ENCODE peak calls at places on chromosomes 3 and 15, in eight cellular contexts. One of them, this sample, is unnamed.

GRCh38 chr15:72782993-72783562 is 480 bp downstream of the ADPGK start:
- DNase-seq in SK-N-SH: no peak
- DNase-seq in OCI-LY7: peak; percentile 56
- DNase-seq in hepatocyte: no peak
- DNase-seq in GM23338: peak; percentile 43
- DNase-seq in neural progenitor cell: no peak
- DNase-seq in HCT116: no peak
- DNase-seq in MM.1S: peak; percentile 74
- DNase-seq in this sample: peak; percentile 70

GRCh38 chr3:171615742-171616141 is 155.5 kb upstream of the TNIK start:
- DNase-seq in GM23338: no peak
- DNase-seq in SK-N-SH: no peak
- DNase-seq in HCT116: no peak
- DNase-seq in hepatocyte: no peak
- DNase-seq in OCI-LY7: no peak
- DNase-seq in neural progenitor cell: no peak
- DNase-seq in MM.1S: no peak
- DNase-seq in this sample: peak; percentile 64

GRCh38 chr3:63661242-63661641 is 8.8 kb downstream of the SNTN start:
- DNase-seq in hepatocyte: no peak
- DNase-seq in OCI-LY7: peak; percentile 8
- DNase-seq in HCT116: no peak
- DNase-seq in GM23338: peak; percentile 7
- DNase-seq in MM.1S: no peak
- DNase-seq in SK-N-SH: no peak
- DNase-seq in neural progenitor cell: no peak
- DNase-seq in this sample: peak; percentile 33

GRCh38 chr3:197599089-197599765 is 43.5 kb upstream of the BDH1 start:
- DNase-seq in HCT116: peak; percentile 60
- DNase-seq in neural progenitor cell: peak; percentile 87
- DNase-seq in hepatocyte: peak; percentile 85
- DNase-seq in OCI-LY7: peak; percentile 88
- DNase-seq in MM.1S: peak; percentile 85
- DNase-seq in GM23338: peak; percentile 86
- DNase-seq in SK-N-SH: peak; percentile 89
- DNase-seq in this sample: peak; percentile 82

GRCh38 chr3:151327571-151328198 is 1.7 kb downstream of the P2RY13 start:
- DNase-seq in hepatocyte: no peak
- DNase-seq in neural progenitor cell: no peak
- DNase-seq in OCI-LY7: peak; percentile 35
- DNase-seq in GM23338: peak; percentile 51
- DNase-seq in SK-N-SH: peak; percentile 7
- DNase-seq in MM.1S: no peak
- DNase-seq in HCT116: no peak
- DNase-seq in this sample: peak; percentile 64

GRCh38 chr3:119672791-119673190 is 4.4 kb downstream of the COX17 start:
- DNase-seq in GM23338: no peak
- DNase-seq in HCT116: no peak
- DNase-seq in neural progenitor cell: no peak
- DNase-seq in hepatocyte: no peak
- DNase-seq in MM.1S: no peak
- DNase-seq in OCI-LY7: no peak
- DNase-seq in SK-N-SH: no peak
- DNase-seq in this sample: no peak

GRCh38 chr15:66611257-66612053 is 45.7 kb upstream of the LCTL start:
- DNase-seq in SK-N-SH: no peak
- DNase-seq in HCT116: no peak
- DNase-seq in MM.1S: no peak
- DNase-seq in neural progenitor cell: no peak
- DNase-seq in OCI-LY7: no peak
- DNase-seq in hepatocyte: no peak
- DNase-seq in GM23338: peak; percentile 22
- DNase-seq in this sample: no peak

GRCh38 chr3:179056326-179056725 is 15.3 kb downstream of the ZMAT3 start:
- DNase-seq in MM.1S: no peak
- DNase-seq in neural progenitor cell: no peak
- DNase-seq in HCT116: no peak
- DNase-seq in OCI-LY7: no peak
- DNase-seq in hepatocyte: no peak
- DNase-seq in SK-N-SH: no peak
- DNase-seq in GM23338: no peak
- DNase-seq in this sample: no peak

GRCh38 chr3:149581681-149582349 is 76.0 kb downstream of the WWTR1 start:
- DNase-seq in GM23338: no peak
- DNase-seq in neural progenitor cell: peak; percentile 44
- DNase-seq in hepatocyte: peak; percentile 57
- DNase-seq in MM.1S: no peak
- DNase-seq in OCI-LY7: no peak
- DNase-seq in HCT116: peak; percentile 96
- DNase-seq in SK-N-SH: no peak
- DNase-seq in this sample: peak; percentile 95

GRCh38 chr15:61660579-61660978 is 399.7 kb downstream of the VPS13C start:
- DNase-seq in neural progenitor cell: no peak
- DNase-seq in SK-N-SH: no peak
- DNase-seq in MM.1S: no peak
- DNase-seq in hepatocyte: peak; percentile 26
- DNase-seq in GM23338: no peak
- DNase-seq in OCI-LY7: no peak
- DNase-seq in HCT116: no peak
- DNase-seq in this sample: peak; percentile 84

GRCh38 chr3:139468407-139468806 is 7.9 kb downstream of the RBP2 start:
- DNase-seq in MM.1S: no peak
- DNase-seq in HCT116: no peak
- DNase-seq in neural progenitor cell: no peak
- DNase-seq in GM23338: no peak
- DNase-seq in hepatocyte: no peak
- DNase-seq in OCI-LY7: no peak
- DNase-seq in SK-N-SH: no peak
- DNase-seq in this sample: no peak

GRCh38 chr3:57382933-57383332 is 90.4 kb upstream of the ASB14 start:
- DNase-seq in SK-N-SH: no peak
- DNase-seq in neural progenitor cell: no peak
- DNase-seq in MM.1S: no peak
- DNase-seq in OCI-LY7: no peak
- DNase-seq in GM23338: no peak
- DNase-seq in hepatocyte: no peak
- DNase-seq in HCT116: no peak
- DNase-seq in this sample: peak; percentile 60

GRCh38 chr15:96462768-96463167 is 132.3 kb downstream of the NR2F2 start:
- DNase-seq in neural progenitor cell: no peak
- DNase-seq in HCT116: no peak
- DNase-seq in GM23338: no peak
- DNase-seq in OCI-LY7: no peak
- DNase-seq in MM.1S: no peak
- DNase-seq in hepatocyte: no peak
- DNase-seq in SK-N-SH: no peak
- DNase-seq in this sample: peak; percentile 39

GRCh38 chr15:83694538-83694937 is 40.6 kb downstream of the ADAMTSL3 start:
- DNase-seq in HCT116: no peak
- DNase-seq in neural progenitor cell: no peak
- DNase-seq in SK-N-SH: no peak
- DNase-seq in MM.1S: no peak
- DNase-seq in OCI-LY7: no peak
- DNase-seq in hepatocyte: no peak
- DNase-seq in GM23338: peak; percentile 8
- DNase-seq in this sample: no peak

GRCh38 chr15:48896775-48897143 is 18.8 kb downstream of the EID1 start:
- DNase-seq in OCI-LY7: no peak
- DNase-seq in GM23338: no peak
- DNase-seq in neural progenitor cell: no peak
- DNase-seq in hepatocyte: no peak
- DNase-seq in SK-N-SH: no peak
- DNase-seq in HCT116: no peak
- DNase-seq in MM.1S: no peak
- DNase-seq in this sample: no peak

GRCh38 chr3:52159503-52159902 is 5.3 kb upstream of the POC1A start:
- DNase-seq in neural progenitor cell: no peak
- DNase-seq in SK-N-SH: no peak
- DNase-seq in hepatocyte: no peak
- DNase-seq in MM.1S: no peak
- DNase-seq in GM23338: no peak
- DNase-seq in HCT116: no peak
- DNase-seq in OCI-LY7: no peak
- DNase-seq in this sample: no peak

GRCh38 chr3:148178508-148178907 is 519.2 kb upstream of the AGTR1 start:
- DNase-seq in hepatocyte: no peak
- DNase-seq in OCI-LY7: no peak
- DNase-seq in HCT116: no peak
- DNase-seq in SK-N-SH: no peak
- DNase-seq in neural progenitor cell: peak; percentile 24
- DNase-seq in GM23338: no peak
- DNase-seq in MM.1S: no peak
- DNase-seq in this sample: no peak

GRCh38 chr3:194508486-194509449 is 22.0 kb upstream of the ATP13A3 start:
- DNase-seq in GM23338: no peak
- DNase-seq in OCI-LY7: no peak
- DNase-seq in SK-N-SH: no peak
- DNase-seq in MM.1S: no peak
- DNase-seq in hepatocyte: no peak
- DNase-seq in neural progenitor cell: no peak
- DNase-seq in HCT116: no peak
- DNase-seq in this sample: no peak

GRCh38 chr15:91944334-91944733 is 90.8 kb downstream of the SLCO3A1 start:
- DNase-seq in hepatocyte: no peak
- DNase-seq in SK-N-SH: no peak
- DNase-seq in HCT116: no peak
- DNase-seq in neural progenitor cell: no peak
- DNase-seq in MM.1S: no peak
- DNase-seq in OCI-LY7: no peak
- DNase-seq in GM23338: no peak
- DNase-seq in this sample: no peak

GRCh38 chr15:58771621-58772235 is 626 bp downstream of the MINDY2 start:
- DNase-seq in SK-N-SH: no peak
- DNase-seq in hepatocyte: peak; percentile 65
- DNase-seq in neural progenitor cell: peak; percentile 72
- DNase-seq in MM.1S: no peak
- DNase-seq in OCI-LY7: peak; percentile 22
- DNase-seq in HCT116: no peak
- DNase-seq in GM23338: peak; percentile 78
- DNase-seq in this sample: peak; percentile 58

GRCh38 chr15:84099181-84099580 is 136.4 kb upstream of the GOLGA6L4 start:
- DNase-seq in hepatocyte: no peak
- DNase-seq in OCI-LY7: peak; percentile 41
- DNase-seq in HCT116: no peak
- DNase-seq in neural progenitor cell: no peak
- DNase-seq in MM.1S: peak; percentile 50
- DNase-seq in SK-N-SH: no peak
- DNase-seq in GM23338: no peak
- DNase-seq in this sample: no peak

GRCh38 chr3:14289590-14290453 is 111.2 kb downstream of the LSM3 start:
- DNase-seq in SK-N-SH: no peak
- DNase-seq in hepatocyte: peak; percentile 82
- DNase-seq in OCI-LY7: no peak
- DNase-seq in HCT116: no peak
- DNase-seq in MM.1S: no peak
- DNase-seq in GM23338: no peak
- DNase-seq in neural progenitor cell: no peak
- DNase-seq in this sample: peak; percentile 87

GRCh38 chr3:42855547-42856380 is 19.9 kb downstream of the CYP8B1 start:
- DNase-seq in SK-N-SH: no peak
- DNase-seq in GM23338: no peak
- DNase-seq in MM.1S: no peak
- DNase-seq in OCI-LY7: no peak
- DNase-seq in HCT116: no peak
- DNase-seq in neural progenitor cell: no peak
- DNase-seq in hepatocyte: peak; percentile 52
- DNase-seq in this sample: no peak
- H3K4me2 ChIP-seq in SK-N-SH: no peak overlapping the region
- H3K4me2 ChIP-seq in GM23338: no peak overlapping the region
- H3K4me2 ChIP-seq in MM.1S: no peak overlapping the region
- H3K4me2 ChIP-seq in OCI-LY7: no peak overlapping the region
- H3K4me2 ChIP-seq in HCT116: no peak overlapping the region
- H3K4me2 ChIP-seq in neural progenitor cell: no peak overlapping the region
- H3K4me2 ChIP-seq in hepatocyte: no peak overlapping the region
- H3K4me2 ChIP-seq in this sample: no peak overlapping the region

GRCh38 chr15:77838061-77838460 is 205.3 kb upstream of the LINGO1 start:
- DNase-seq in hepatocyte: no peak
- DNase-seq in SK-N-SH: no peak
- DNase-seq in neural progenitor cell: no peak
- DNase-seq in GM23338: no peak
- DNase-seq in MM.1S: no peak
- DNase-seq in HCT116: no peak
- DNase-seq in OCI-LY7: no peak
- DNase-seq in this sample: no peak
- TF ChIP-seq EZH2phosphoT487 in hepatocyte: no peak
- TF ChIP-seq EZH2phosphoT487 in SK-N-SH: no peak
- TF ChIP-seq EZH2phosphoT487 in neural progenitor cell: no peak
- TF ChIP-seq EZH2phosphoT487 in GM23338: no peak
- TF ChIP-seq EZH2phosphoT487 in MM.1S: no peak
- TF ChIP-seq EZH2phosphoT487 in HCT116: no peak
- TF ChIP-seq EZH2phosphoT487 in OCI-LY7: no peak
- TF ChIP-seq EZH2phosphoT487 in this sample: no peak

DNA sequence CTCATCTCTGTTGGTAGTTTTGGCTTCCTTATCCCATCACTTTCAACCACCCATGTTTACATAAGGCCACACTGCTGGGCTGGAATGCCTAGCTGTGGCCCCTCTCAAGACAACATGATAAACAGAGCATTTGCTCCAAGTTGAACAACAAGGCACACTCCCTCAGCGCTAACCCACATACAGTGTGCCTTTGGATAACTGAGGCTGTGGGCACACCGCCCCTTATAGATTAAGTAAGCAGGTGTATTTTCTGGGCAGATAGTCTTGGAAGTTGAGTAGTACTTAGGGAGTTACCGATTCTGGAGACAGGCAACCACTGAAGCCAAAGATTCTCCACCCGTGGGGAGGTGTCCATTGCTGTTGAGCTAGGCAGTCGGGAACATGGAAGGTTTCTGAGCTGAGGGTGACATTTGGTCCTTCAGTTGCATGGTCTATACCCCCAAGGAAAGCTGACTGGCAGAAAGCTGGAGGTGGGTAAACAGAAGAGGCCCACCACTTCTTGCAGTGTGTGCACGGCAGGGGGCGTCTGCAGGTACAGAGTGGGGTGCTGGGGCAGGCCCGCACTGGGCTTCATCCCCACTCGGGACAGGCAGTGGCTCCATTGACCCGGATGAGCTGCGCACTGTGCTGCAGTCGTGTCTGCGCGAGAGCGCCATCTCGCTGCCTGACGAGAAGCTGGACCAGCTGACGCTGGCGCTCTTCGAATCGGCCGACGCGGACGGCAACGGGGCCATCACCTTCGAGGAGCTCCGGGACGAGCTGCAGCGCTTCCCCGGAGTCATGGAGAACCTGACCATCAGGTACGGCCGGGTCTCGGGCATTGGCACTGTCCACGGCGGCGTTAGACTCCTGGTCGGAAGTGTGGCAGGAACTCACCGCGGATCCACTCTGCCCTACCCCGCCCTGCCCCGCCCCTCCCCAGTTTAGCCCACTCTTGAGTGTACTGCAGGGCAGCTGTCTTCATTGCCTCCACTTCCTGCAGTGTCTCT is 16.8 kb downstream of the NOX5 start:
- DNase-seq in OCI-LY7: no peak
- DNase-seq in HCT116: peak; percentile 65
- DNase-seq in SK-N-SH: peak; percentile 83
- DNase-seq in GM23338: peak; percentile 91
- DNase-seq in neural progenitor cell: peak; percentile 82
- DNase-seq in hepatocyte: peak; percentile 76
- DNase-seq in MM.1S: no peak
- DNase-seq in this sample: peak; percentile 76
- H3K4me3 ChIP-seq in OCI-LY7: no peak overlapping the region
- H3K4me3 ChIP-seq in HCT116: peak overlapping the region; percentile 44
- H3K4me3 ChIP-seq in SK-N-SH: peak overlapping the region; percentile 35
- H3K4me3 ChIP-seq in GM23338: peak overlapping the region; percentile 43
- H3K4me3 ChIP-seq in neural progenitor cell: peak overlapping the region; percentile 38
- H3K4me3 ChIP-seq in hepatocyte: no peak overlapping the region
- H3K4me3 ChIP-seq in MM.1S: no peak overlapping the region
- H3K4me3 ChIP-seq in this sample: peak overlapping the region; percentile 49

GRCh38 chr3:73061416-73061815 is at the start of gene EBLN2:
- DNase-seq in MM.1S: no peak
- DNase-seq in GM23338: no peak
- DNase-seq in neural progenitor cell: no peak
- DNase-seq in hepatocyte: no peak
- DNase-seq in OCI-LY7: no peak
- DNase-seq in HCT116: no peak
- DNase-seq in SK-N-SH: no peak
- DNase-seq in this sample: no peak
- H3K4me2 ChIP-seq in MM.1S: no peak within 1 kb of the TSS
- H3K4me2 ChIP-seq in GM23338: no peak within 1 kb of the TSS
- H3K4me2 ChIP-seq in neural progenitor cell: no peak within 1 kb of the TSS
- H3K4me2 ChIP-seq in hepatocyte: no peak within 1 kb of the TSS
- H3K4me2 ChIP-seq in OCI-LY7: no peak within 1 kb of the TSS
- H3K4me2 ChIP-seq in HCT116: no peak within 1 kb of the TSS
- H3K4me2 ChIP-seq in SK-N-SH: no peak within 1 kb of the TSS
- H3K4me2 ChIP-seq in this sample: peak within 1 kb of the TSS; percentile 35

This sample was measured in GM23248.